ENCODE peak calls at places on chromosomes 4 and X, in eight cellular contexts. W, S, J, L, Q, U, Y and T are unnamed samples.

GRCh38 chrX:22652596-22652995 is 347.2 kb upstream of the DDX53 start:
- DNase-seq in U (no peak), W (no peak), S (peak; percentile 64), L (no peak), Y (no peak), Q (peak; percentile 23), J (peak; percentile 61), T (peak; percentile 32)

GRCh38 chrX:133444952-133445831 is 29.9 kb upstream of the GPC4 start:
- DNase-seq in Q (no peak), L (no peak), Y (peak; percentile 31), S (no peak), W (no peak), J (no peak), U (no peak), T (peak; percentile 34)

GRCh38 chr4:19739101-19739651 is 512.5 kb upstream of the SLIT2 start:
- DNase-seq in W (no peak), Q (no peak), S (peak; percentile 53), J (peak; percentile 87), Y (peak; percentile 78), U (no peak), L (no peak), T (no peak)

GRCh38 chr4:183356931-183357675 is 34.9 kb upstream of the CLDN24 start:
- DNase-seq in W (no peak), Q (no peak), Y (no peak), L (no peak), U (no peak), S (no peak), J (no peak), T (no peak)

GRCh38 chrX:127578395-127578794 is 473.8 kb downstream of the ACTRT1 start:
- DNase-seq in Q (no peak), U (no peak), J (no peak), S (no peak), L (no peak), Y (no peak), W (no peak), T (no peak)

GRCh38 chr4:48898733-48899431 is 7.7 kb downstream of the OCIAD2 start:
- DNase-seq in Y (no peak), Q (no peak), U (no peak), W (no peak), L (no peak), S (no peak), J (peak; percentile 36), T (no peak)

GRCh38 chrX:68084765-68085164 is 348.5 kb downstream of the OPHN1 start:
- DNase-seq in U (no peak), Y (no peak), W (no peak), S (peak; percentile 52), J (no peak), Q (no peak), L (no peak), T (no peak)

GRCh38 chrX:39724544-39724943 is 373.2 kb downstream of the BCOR start:
- DNase-seq in S (no peak), Q (no peak), L (no peak), Y (no peak), U (peak; percentile 31), J (no peak), W (no peak), T (no peak)

GRCh38 chr4:757111-757510 is 51.5 kb downstream of the PCGF3 start:
- DNase-seq in W (no peak), J (no peak), S (no peak), L (no peak), U (no peak), Y (no peak), Q (no peak), T (no peak)

GRCh38 chr4:8010618-8011017 is 71.0 kb upstream of the AFAP1 start:
- DNase-seq in W (no peak), Y (no peak), S (no peak), Q (peak; percentile 96), J (peak; percentile 58), L (no peak), U (no peak), T (peak; percentile 45)

GRCh38 chr4:156293657-156294297 is 340.1 kb upstream of the CTSO start:
- DNase-seq in L (no peak), S (no peak), U (no peak), J (peak; percentile 64), W (no peak), Q (no peak), Y (no peak), T (no peak)

GRCh38 chr4:15756361-15756861 is 21.7 kb upstream of the CD38 start:
- DNase-seq in S (no peak), U (peak; percentile 87), Q (no peak), Y (peak; percentile 26), W (peak; percentile 54), L (peak; percentile 73), J (peak; percentile 61), T (peak; percentile 24)

GRCh38 chrX:120429776-120430535 is 39.1 kb downstream of the LAMP2 start:
- DNase-seq in U (no peak), W (no peak), Y (no peak), Q (no peak), L (no peak), J (no peak), S (no peak), T (no peak)

GRCh38 chr4:183289688-183290087 is 30.4 kb downstream of the CLDN22 start:
- DNase-seq in W (no peak), S (peak; percentile 48), L (no peak), Y (no peak), Q (peak; percentile 21), U (no peak), J (peak; percentile 34), T (no peak)

GRCh38 chr4:41678951-41679350 is 69.6 kb downstream of the PHOX2B start:
- DNase-seq in U (no peak), W (no peak), L (no peak), J (no peak), Y (no peak), S (no peak), Q (no peak), T (no peak)

GRCh38 chr4:2515835-2516550 is 20.5 kb upstream of the FAM193A start:
- DNase-seq in J (no peak), W (no peak), Y (no peak), Q (no peak), L (no peak), U (no peak), S (no peak), T (no peak)

GRCh38 chr4:12579172-12579571 is 905.0 kb downstream of the RAB28 start:
- DNase-seq in J (no peak), L (no peak), Q (no peak), S (no peak), U (no peak), Y (no peak), W (no peak), T (no peak)

GRCh38 chrX:24391843-24392242 is 31.4 kb downstream of the SUPT20HL1 start:
- DNase-seq in J (no peak), Q (no peak), Y (no peak), L (no peak), S (no peak), U (no peak), W (no peak), T (no peak)

GRCh38 chrX:153935326-153935851 is 552 bp upstream of the NAA10 start:
- DNase-seq in L (no peak), Y (no peak), Q (no peak), J (no peak), U (no peak), W (no peak), S (no peak), T (no peak)

GRCh38 chr4:13544556-13545393 is 467 bp upstream of the NKX3-2 start:
- DNase-seq in Q (peak; percentile 87), U (no peak), Y (peak; percentile 81), J (peak; percentile 69), L (no peak), S (peak; percentile 84), W (no peak), T (peak; percentile 88)

GRCh38 chr4:155787113-155787710 is 28.4 kb downstream of the GUCY1B1 start:
- DNase-seq in U (peak; percentile 8), W (no peak), Q (peak; percentile 65), Y (peak; percentile 44), S (peak; percentile 49), J (peak; percentile 72), L (no peak), T (no peak)

GRCh38 chr4:26751004-26751403 is 109.6 kb upstream of the STIM2 start:
- DNase-seq in W (no peak), Q (no peak), J (no peak), Y (no peak), S (no peak), L (no peak), U (no peak), T (no peak)

GRCh38 chr4:52799813-52800212 is 48.6 kb upstream of the ERVMER34-1 start:
- DNase-seq in Y (no peak), J (no peak), L (no peak), W (no peak), S (no peak), Q (no peak), U (no peak), T (no peak)

GRCh38 chr4:119032921-119033685 is 102.5 kb upstream of the MYOZ2 start:
- DNase-seq in S (no peak), J (no peak), Q (no peak), Y (no peak), U (no peak), L (no peak), W (no peak), T (no peak)

GRCh38 chr4:151677193-151677592 is 83.6 kb downstream of the GATB start:
- DNase-seq in J (no peak), U (no peak), S (no peak), L (no peak), Q (no peak), Y (no peak), W (no peak), T (no peak)

GRCh38 chr4:19496752-19497151 is 755.0 kb upstream of the SLIT2 start:
- DNase-seq in W (no peak), L (no peak), U (no peak), J (no peak), Q (no peak), S (no peak), Y (no peak), T (no peak)

GRCh38 chr4:157014621-157015591 is 43.3 kb upstream of the PDGFC start:
- DNase-seq in W (no peak), Y (peak; percentile 29), U (no peak), Q (no peak), J (peak; percentile 77), S (peak; percentile 74), L (no peak), T (no peak)

GRCh38 chr4:112109455-112110425 is 35.5 kb upstream of the FAM241A start:
- DNase-seq in U (no peak), Y (no peak), J (peak; percentile 22), S (no peak), Q (no peak), W (no peak), L (no peak), T (no peak)

GRCh38 chrX:153657161-153657560 is 10.2 kb downstream of the DUSP9 start:
- DNase-seq in W (no peak), J (peak; percentile 46), U (no peak), L (no peak), Q (no peak), Y (no peak), S (no peak), T (no peak)

GRCh38 chr4:5956285-5957021 is 61.8 kb downstream of the C4orf50 start:
- DNase-seq in U (no peak), L (no peak), S (no peak), W (no peak), J (peak; percentile 82), Q (peak; percentile 43), Y (no peak), T (no peak)

GRCh38 chr4:42280327-42281095 is 116.8 kb upstream of the SHISA3 start:
- DNase-seq in S (peak; percentile 56), W (no peak), L (no peak), J (no peak), Y (peak; percentile 35), U (no peak), Q (peak; percentile 58), T (no peak)

GRCh38 chr4:3226944-3227343 is 22.0 kb upstream of the MSANTD1 start:
- DNase-seq in Y (no peak), L (no peak), J (no peak), S (no peak), Q (no peak), W (no peak), U (no peak), T (no peak)

GRCh38 chrX:38233891-38234807 is 13.5 kb upstream of the SRPX start:
- DNase-seq in U (no peak), Q (no peak), Y (no peak), W (no peak), L (no peak), J (peak; percentile 70), S (peak; percentile 55), T (no peak)

GRCh38 chr4:2289955-2290333 is 28.0 kb upstream of the MXD4 start:
- DNase-seq in J (no peak), Y (no peak), U (no peak), W (no peak), S (no peak), Q (no peak), L (no peak), T (no peak)